ENCODE peak calls at places on chromosome 6, in ten cellular contexts. L, J, B, T, G, I, V, Z, S and O are unnamed samples.

GRCh38 chr6:147204060-147204785 is at the start of gene STXBP5:
- DNase-seq in T (peak; percentile 72), Z (peak; percentile 46), J (peak; percentile 88), V (peak; percentile 48), L (peak; percentile 35), I (peak; percentile 50), S (peak; percentile 35), G (peak; percentile 73), B (peak; percentile 53), O (peak; percentile 77)

GRCh38 chr6:16108996-16109658 is 19.8 kb upstream of the MYLIP start:
- DNase-seq in T (no peak), L (no peak), J (no peak), S (no peak), V (no peak), B (no peak), G (peak; percentile 48), Z (no peak), I (no peak), O (no peak)

GRCh38 chr6:3214898-3215297 is 12.6 kb downstream of the TUBB2B start:
- DNase-seq in L (no peak), S (no peak), T (no peak), J (no peak), B (no peak), V (peak; percentile 55), I (no peak), Z (no peak), G (no peak), O (no peak)

GRCh38 chr6:132043148-132043547 is 92.0 kb upstream of the CCN2 start:
- DNase-seq in T (no peak), B (no peak), L (no peak), S (no peak), Z (no peak), J (no peak), I (no peak), V (no peak), G (no peak), O (no peak)

GRCh38 chr6:496649-497048 is 105.1 kb downstream of the IRF4 start:
- DNase-seq in Z (no peak), J (no peak), B (no peak), G (no peak), T (no peak), S (no peak), V (no peak), L (no peak), I (no peak), O (no peak)

GRCh38 chr6:158174024-158174423 is 5.9 kb downstream of the GTF2H5 start:
- DNase-seq in L (no peak), I (no peak), G (no peak), B (no peak), V (no peak), J (no peak), S (no peak), Z (no peak), T (no peak), O (no peak)

GRCh38 chr6:156944412-156944811 is 167.2 kb downstream of the ARID1B start:
- DNase-seq in L (no peak), I (no peak), J (no peak), T (no peak), V (no peak), Z (no peak), B (no peak), G (no peak), S (no peak), O (no peak)

GRCh38 chr6:13425971-13426931 is 61.1 kb downstream of the GFOD1 start:
- DNase-seq in T (no peak), L (no peak), B (peak; percentile 59), G (no peak), Z (no peak), I (no peak), V (peak; percentile 75), J (peak; percentile 31), S (peak; percentile 45), O (no peak)

GRCh38 chr6:23656257-23656731 is 469.7 kb upstream of the NRSN1 start:
- DNase-seq in B (no peak), V (no peak), T (no peak), G (peak; percentile 36), Z (no peak), J (no peak), L (no peak), S (no peak), I (no peak), O (no peak)

GRCh38 chr6:32416031-32416430 is 9.1 kb upstream of the BTNL2 start:
- DNase-seq in T (no peak), S (no peak), B (no peak), J (no peak), I (no peak), G (no peak), V (no peak), Z (no peak), L (no peak), O (no peak)

GRCh38 chr6:150241751-150242150 is 98.9 kb downstream of the PPP1R14C start:
- DNase-seq in J (no peak), T (peak; percentile 28), I (no peak), B (no peak), G (no peak), Z (no peak), S (no peak), V (no peak), L (no peak), O (no peak)

GRCh38 chr6:85096976-85097375 is 332.6 kb upstream of the TBX18 start:
- DNase-seq in V (no peak), Z (no peak), G (no peak), J (no peak), T (no peak), I (no peak), B (no peak), L (no peak), S (no peak), O (no peak)

GRCh38 chr6:167572841-167573271 is 248.0 kb downstream of the TTLL2 start:
- DNase-seq in L (no peak), S (no peak), T (no peak), V (no peak), I (no peak), Z (no peak), J (no peak), G (no peak), B (no peak), O (no peak)